ENCODE peak calls at places on chromosomes 16 and 17, in six cellular contexts. H is K562, V is HCT116, R is SK-N-SH, T is GM12878, S is HepG2. G is an unnamed sample.

GRCh38 chr16:30491744-30492308 is 19.3 kb downstream of the ITGAL start:
- DNase-seq in R (no peak), V (no peak), T (no peak), H (peak), S (peak), G (peak)

GRCh38 chr17:5418858-5419355 is 555 bp downstream of the NUP88 start:
- DNase-seq in V (no peak), H (no peak), T (peak), R (no peak), S (peak), G (no peak)

GRCh38 chr17:16444258-16444886 is 29.0 kb downstream of the TRPV2 start:
- DNase-seq in S (no peak), H (peak), T (no peak), R (no peak), V (no peak), G (no peak)

GRCh38 chr16:86018487-86018886 is 119.5 kb downstream of the IRF8 start:
- DNase-seq in S (no peak), H (no peak), T (no peak), R (no peak), V (no peak), G (no peak)

GRCh38 chr16:26524831-26525230 is 541.9 kb upstream of the C16orf82 start:
- DNase-seq in V (no peak), T (no peak), R (no peak), S (no peak), H (no peak), G (no peak)

GRCh38 chr16:86946396-86946795 is 368.0 kb downstream of the FOXL1 start:
- DNase-seq in V (no peak), S (peak), T (no peak), H (no peak), R (no peak), G (no peak)

GRCh38 chr16:56344518-56345405 is 80.6 kb downstream of the AMFR start:
- DNase-seq in V (no peak), R (no peak), S (no peak), H (no peak), T (no peak), G (no peak)

GRCh38 chr16:82846806-82847205 is 220.0 kb downstream of the CDH13 start:
- DNase-seq in R (no peak), S (no peak), T (no peak), H (no peak), V (no peak), G (no peak)

GRCh38 chr17:15436399-15437369 is 30.7 kb downstream of the CDRT4 start:
- DNase-seq in T (no peak), H (peak), R (no peak), S (peak), V (peak), G (no peak)

DNA sequence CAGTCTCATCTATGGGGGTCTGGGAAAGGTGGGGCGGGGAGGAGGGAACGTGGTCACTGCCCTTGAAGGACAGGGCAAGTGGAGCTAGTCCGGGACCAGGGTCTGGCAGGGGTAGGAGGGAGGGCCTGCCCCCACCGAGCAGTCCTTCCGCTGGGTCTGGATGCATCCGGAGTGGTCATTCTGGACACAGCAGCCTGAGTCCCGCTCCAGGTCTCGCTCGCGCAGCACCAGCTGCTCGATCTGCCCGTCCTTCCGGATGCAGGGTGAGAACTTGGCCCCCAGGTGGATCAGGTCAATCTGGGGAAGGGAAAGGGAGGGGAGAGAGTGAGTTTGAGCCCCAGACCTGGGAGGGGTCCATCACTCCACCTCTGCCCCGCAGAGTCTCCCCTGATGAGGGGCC is 6.8 kb downstream of the AANAT start:
- DNase-seq in T (no peak), S (no peak), R (no peak), H (no peak), V (no peak), G (no peak)
- TF ChIP-seq JUND in T (no peak), S (no peak), R (no peak), H (no peak), V (no peak), G (no peak)

DNA sequence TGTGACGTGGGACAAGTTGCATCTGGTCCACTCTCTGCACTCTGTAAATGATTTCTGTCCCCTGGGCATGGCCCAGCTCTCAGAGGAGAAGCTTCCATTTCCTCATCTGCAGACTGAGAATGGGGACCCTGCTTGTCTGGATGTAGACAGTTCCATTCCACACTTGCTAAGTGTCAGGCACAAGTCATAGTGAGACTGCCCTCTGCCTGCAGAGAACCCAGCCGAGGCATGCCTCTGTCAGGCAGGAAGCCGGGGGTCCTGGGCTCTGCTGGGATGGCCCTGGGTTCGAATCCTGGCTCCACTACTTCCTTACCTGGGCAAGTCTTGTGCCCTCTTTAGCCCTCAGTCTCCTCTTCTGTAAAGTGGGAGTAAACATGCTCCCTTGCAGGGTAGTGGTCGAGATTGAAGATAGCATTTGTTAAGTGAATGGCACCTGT is 4.1 kb downstream of the MAP2K3 start:
- DNase-seq in R (no peak), V (no peak), S (no peak), H (no peak), T (peak), G (no peak)
- TF ChIP-seq JUND in R (no peak), V (no peak), S (no peak), H (no peak), T (no peak), G (no peak)

GRCh38 chr16:49493836-49494235 is 120.2 kb downstream of the C16orf78 start:
- DNase-seq in T (no peak), R (no peak), H (no peak), S (no peak), V (no peak), G (no peak)

GRCh38 chr16:49491111-49491670 is 117.6 kb downstream of the C16orf78 start:
- DNase-seq in V (no peak), R (no peak), T (no peak), S (no peak), H (no peak), G (no peak)

GRCh38 chr16:49491736-49492089 is 118.1 kb downstream of the C16orf78 start:
- DNase-seq in H (no peak), R (no peak), S (no peak), V (peak), T (no peak), G (peak)

GRCh38 chr16:49492896-49493620 is 119.5 kb downstream of the C16orf78 start:
- DNase-seq in S (no peak), V (no peak), H (no peak), T (no peak), R (peak), G (no peak)

DNA sequence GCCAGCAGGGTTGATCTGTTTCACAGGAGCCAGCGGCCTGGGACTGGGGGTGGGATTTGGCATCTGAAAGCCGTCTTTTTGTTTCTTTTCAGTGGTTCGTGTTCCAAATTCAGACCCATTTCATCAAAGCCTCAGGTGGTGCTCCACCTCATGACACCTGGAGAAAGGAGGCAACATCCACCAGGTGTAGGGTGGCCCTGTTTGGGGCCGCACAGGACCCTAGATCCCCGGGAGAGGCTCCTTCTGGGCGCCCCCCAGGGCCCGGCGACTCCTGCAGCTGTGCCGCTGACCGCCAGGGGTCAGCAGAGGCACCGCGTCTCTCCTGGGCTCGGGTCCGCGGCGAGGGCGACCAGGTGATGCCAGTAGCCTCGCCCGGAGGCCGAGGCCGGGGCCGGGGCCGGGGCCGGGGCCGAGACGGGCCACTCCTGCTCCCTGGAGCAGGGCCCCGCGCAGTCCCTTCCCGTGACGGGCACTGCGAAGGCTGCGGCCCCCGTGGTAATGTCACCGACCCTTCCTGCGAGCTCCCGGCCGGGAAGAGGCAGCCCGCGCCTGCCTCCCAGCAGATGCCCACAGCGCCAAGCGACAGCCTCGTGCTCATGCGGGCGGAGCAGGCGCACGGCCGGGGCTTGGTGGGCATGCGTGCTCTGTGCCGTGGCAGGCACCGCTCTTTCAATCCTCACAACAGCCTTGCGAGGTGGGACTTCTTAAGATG is 118.6 kb downstream of the C16orf78 start:
- DNase-seq in H (peak), V (no peak), S (no peak), T (no peak), R (peak), G (no peak)
- TF ChIP-seq JUND in H (no peak), V (no peak), S (no peak), T (no peak), R (no peak), G (no peak)

DNA sequence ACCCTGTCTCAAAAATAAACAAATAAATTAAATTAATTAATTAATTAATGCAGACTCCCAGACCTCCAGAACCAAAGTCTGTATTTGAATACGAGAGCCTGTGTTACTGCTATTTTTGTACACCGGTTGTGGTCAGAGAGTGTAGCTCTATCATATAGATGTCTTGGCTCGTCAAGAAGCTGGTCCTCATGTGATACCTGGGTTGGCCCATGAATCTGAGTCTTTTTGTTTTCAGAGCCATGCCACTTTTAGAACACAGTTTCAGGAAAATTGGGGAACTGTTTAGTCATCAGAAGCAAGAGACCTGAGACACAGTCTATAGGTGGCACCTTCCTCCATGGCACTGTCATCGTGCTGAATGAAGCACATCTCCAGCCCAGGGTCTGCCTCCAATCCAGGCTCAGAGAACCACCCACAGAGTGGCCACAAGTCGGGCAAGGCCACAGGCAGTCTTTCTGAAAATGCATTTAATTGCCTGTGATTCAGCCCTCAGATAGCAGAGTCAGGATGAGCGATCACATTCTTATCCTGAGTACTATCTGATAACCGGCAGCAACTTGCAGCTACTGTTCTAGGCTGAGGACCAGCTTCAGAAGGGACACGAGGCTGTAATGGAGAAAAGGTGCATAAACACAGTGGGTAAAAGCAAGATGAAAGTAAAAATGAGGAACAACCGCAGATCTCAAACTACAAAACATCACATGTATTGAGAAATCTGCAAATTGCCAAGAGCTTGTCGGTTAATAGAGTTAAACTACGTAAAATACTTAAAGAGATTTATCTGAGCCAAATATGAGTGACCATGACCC is 14.2 kb upstream of the HAPSTR1 start:
- DNase-seq in H (no peak), V (peak), T (no peak), S (peak), R (peak), G (no peak)
- TF ChIP-seq JUND in H (peak), V (peak), T (no peak), S (no peak), R (peak), G (no peak)

GRCh38 chr17:28228109-28228840 is 90.7 kb upstream of the TMEM97 start:
- DNase-seq in V (no peak), R (peak), T (no peak), H (no peak), S (no peak), G (no peak)
- TF ChIP-seq JUND in V (no peak), R (no peak), T (no peak), H (no peak), S (no peak), G (no peak)

DNA sequence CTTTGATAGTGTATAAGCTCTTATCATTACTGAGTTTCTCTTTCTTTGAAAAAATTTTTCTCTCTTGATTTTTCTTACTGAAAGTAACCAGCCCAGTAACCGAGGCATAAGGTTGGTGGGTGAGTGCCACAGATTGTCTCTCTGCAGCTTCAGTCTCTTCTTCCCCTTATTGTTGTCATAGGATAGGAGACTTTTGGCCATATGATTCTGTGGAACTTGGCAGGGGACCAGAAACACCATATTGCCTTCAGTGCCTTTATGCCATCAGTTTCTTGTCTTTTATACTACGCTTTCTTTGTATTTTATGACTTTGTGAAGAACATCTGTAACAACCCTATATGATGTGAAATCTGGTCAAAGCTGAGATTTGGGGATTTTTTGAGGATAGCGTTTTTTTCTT is 341.6 kb upstream of the TBX2 start:
- DNase-seq in H (no peak), R (no peak), S (no peak), T (no peak), V (no peak), G (no peak)
- TF ChIP-seq JUND in H (no peak), R (no peak), S (no peak), T (no peak), V (no peak), G (no peak)

GRCh38 chr17:62611767-62612166 is 15.7 kb upstream of the MRC2 start:
- DNase-seq in H (no peak), V (no peak), S (no peak), T (peak), R (no peak), G (no peak)
- TF ChIP-seq JUND in H (no peak), V (no peak), S (no peak), T (no peak), R (no peak), G (no peak)

GRCh38 chr17:38970804-38971203 is 3.6 kb upstream of the FBXO47 start:
- DNase-seq in V (no peak), T (no peak), R (no peak), H (no peak), S (no peak), G (peak)
- TF ChIP-seq JUND in V (no peak), T (no peak), R (no peak), H (no peak), S (no peak), G (no peak)

DNA sequence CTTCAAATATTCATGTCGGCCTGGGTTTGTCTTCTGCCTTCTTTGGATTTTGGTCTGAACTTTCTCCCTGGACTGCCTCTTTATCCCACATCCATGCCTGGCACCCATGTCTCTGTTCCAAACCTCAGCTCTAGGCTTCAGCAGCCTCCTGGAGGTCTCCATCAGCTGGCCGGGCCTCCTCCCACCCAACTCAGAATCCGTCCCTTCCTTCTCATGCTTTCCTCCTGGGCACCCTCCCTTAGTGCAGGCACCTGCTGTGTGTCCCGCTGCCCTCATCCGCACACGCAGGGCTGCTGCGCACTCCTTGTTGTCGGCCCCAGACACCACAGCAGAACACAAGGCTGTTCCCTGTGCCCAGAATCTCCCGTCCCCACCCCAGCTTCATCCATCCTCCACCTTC is 14.0 kb downstream of the LDHD start:
- DNase-seq in S (no peak), V (no peak), T (no peak), H (no peak), R (no peak), G (no peak)
- TF ChIP-seq JUND in S (no peak), V (no peak), T (no peak), H (no peak), R (no peak), G (no peak)